ENCODE peak calls at places on chromosomes 1 and 21, in five cellular contexts. G, T, K, A and M are unnamed samples.

GRCh38 chr1:31020007-31020790 is 45.3 kb downstream of the PUM1 start:
- DNase-seq in T (no peak), K (no peak), G (no peak), A (no peak), M (no peak)

GRCh38 chr1:2926447-2927055 is 94.7 kb upstream of the ACTRT2 start:
- DNase-seq in K (peak), G (no peak), A (no peak), T (no peak), M (no peak)

GRCh38 chr1:20981903-20982695 is 194.6 kb downstream of the EIF4G3 start:
- DNase-seq in K (no peak), A (peak), G (no peak), T (peak), M (no peak)

GRCh38 chr1:219465247-219466093 is 147.4 kb downstream of the ZC3H11B start:
- DNase-seq in T (no peak), K (no peak), A (no peak), G (no peak), M (no peak)

GRCh38 chr1:156025873-156026272 is 5.1 kb upstream of the SSR2 start:
- DNase-seq in G (no peak), K (peak), T (no peak), A (peak), M (no peak)

GRCh38 chr21:45140346-45140940 is 66.1 kb downstream of the ADARB1 start:
- DNase-seq in A (peak), K (no peak), G (peak), T (peak), M (peak)

GRCh38 chr1:168583571-168583970 is 7.2 kb downstream of the XCL1 start:
- DNase-seq in G (no peak), T (no peak), K (no peak), A (no peak), M (no peak)

GRCh38 chr1:54968581-54968980 is 11.8 kb upstream of the TMEM61 start:
- DNase-seq in G (no peak), A (no peak), T (no peak), K (no peak), M (no peak)

GRCh38 chr1:12230549-12231275 is 882 bp downstream of the VPS13D start:
- DNase-seq in G (no peak), A (peak), K (peak), T (no peak), M (no peak)

GRCh38 chr1:7581754-7582264 is 189.3 kb upstream of the VAMP3 start:
- DNase-seq in A (no peak), T (no peak), G (no peak), K (no peak), M (no peak)

GRCh38 chr1:33743221-33743998 is 120.5 kb upstream of the HMGB4 start:
- DNase-seq in K (peak), A (no peak), G (no peak), T (no peak), M (no peak)

GRCh38 chr1:199422206-199422605 is 605.3 kb upstream of the NR5A2 start:
- DNase-seq in T (no peak), G (no peak), A (no peak), K (no peak), M (no peak)

GRCh38 chr1:117061986-117062415 is 1.9 kb downstream of the TTF2 start:
- DNase-seq in T (no peak), G (no peak), K (no peak), A (no peak), M (no peak)

GRCh38 chr1:190328361-190328760 is 149.3 kb downstream of the BRINP3 start:
- DNase-seq in K (no peak), A (no peak), T (no peak), G (no peak), M (no peak)

GRCh38 chr21:43187715-43188114 is 18.9 kb downstream of the CRYAA start:
- DNase-seq in G (no peak), K (no peak), A (no peak), T (no peak), M (peak)

GRCh38 chr1:30083800-30084464 is 639.5 kb downstream of the MATN1 start:
- DNase-seq in K (peak), G (no peak), A (no peak), T (peak), M (no peak)

GRCh38 chr1:33365560-33365997 is 44.7 kb upstream of the A3GALT2 start:
- DNase-seq in A (no peak), G (no peak), K (no peak), T (no peak), M (no peak)

GRCh38 chr1:118984990-118985608 is 3.0 kb downstream of the TBX15 start:
- DNase-seq in A (no peak), T (no peak), G (no peak), K (peak), M (no peak)